ENCODE peak calls at places on chromosomes 11 and 22, in eight cellular contexts. G is HCEC 1CT; O is A172; L is amniotic stem cell; B is activated T-helper 9 cell treated with anti-CD3 and anti-CD28 coated beads, Interleukin-2, amount 50 U/mL, for 16 hours; T is HFFc6; J is fibroblast of mammary gland; H is activated T-cell treated with anti-CD3 and anti-CD28 coated beads for 1 hour. F is an unnamed sample.
A peak's percentile ranks its signal among the peaks of the same experiment; 100 is the strongest.

GRCh38 chr11:130940706-130941105 is 24.4 kb upstream of the SNX19 start:
- DNase-seq in G (peak; percentile 22), O (no peak), L (no peak), B (no peak), T (no peak), J (peak; percentile 83), H (no peak), F (no peak)

GRCh38 chr11:75777461-75778110 is 9.0 kb downstream of the DGAT2 start:
- DNase-seq in G (no peak), O (peak; percentile 30), L (no peak), B (no peak), T (no peak), J (peak; percentile 8), H (no peak), F (no peak)

GRCh38 chr11:117944554-117944953 is 15.4 kb upstream of the TMPRSS13 start:
- DNase-seq in G (no peak), O (no peak), L (no peak), B (no peak), T (no peak), J (no peak), H (no peak), F (no peak)

GRCh38 chr11:13328276-13328675 is 50.7 kb downstream of the BMAL1 start:
- DNase-seq in G (no peak), O (no peak), L (no peak), B (no peak), T (no peak), J (no peak), H (no peak), F (no peak)

GRCh38 chr11:122215244-122215992 is 99.4 kb upstream of the BLID start:
- DNase-seq in G (peak; percentile 84), O (peak; percentile 46), L (peak; percentile 86), B (no peak), T (peak; percentile 96), J (peak; percentile 94), H (no peak), F (peak; percentile 64)

GRCh38 chr11:2742201-2742600 is 42.4 kb upstream of the KCNQ1OT1 start:
- DNase-seq in G (no peak), O (no peak), L (no peak), B (no peak), T (no peak), J (no peak), H (no peak), F (no peak)

GRCh38 chr11:120314861-120315260 is 10.2 kb upstream of the TLCD5 start:
- DNase-seq in G (no peak), O (no peak), L (no peak), B (no peak), T (no peak), J (no peak), H (no peak), F (no peak)

GRCh38 chr22:46737976-46738641 is at the start of gene CERK:
- DNase-seq in G (peak; percentile 42), O (no peak), L (no peak), B (peak; percentile 60), T (peak; percentile 52), J (peak; percentile 33), H (peak; percentile 59), F (peak; percentile 45)

GRCh38 chr11:130904380-130904779 is 11.9 kb downstream of the SNX19 start:
- DNase-seq in G (peak; percentile 13), O (no peak), L (no peak), B (no peak), T (no peak), J (peak; percentile 35), H (no peak), F (peak; percentile 19)

GRCh38 chr11:69928124-69928523 is 108.9 kb upstream of the FGF3 start:
- DNase-seq in G (no peak), O (no peak), L (no peak), B (no peak), T (no peak), J (no peak), H (no peak), F (no peak)

GRCh38 chr11:69209936-69210659 is 54.4 kb downstream of the SMIM38 start:
- DNase-seq in G (no peak), O (peak; percentile 25), L (no peak), B (no peak), T (peak; percentile 1), J (no peak), H (no peak), F (no peak)

GRCh38 chr22:49323751-49324415 is 503.8 kb downstream of the BRD1 start:
- DNase-seq in G (no peak), O (no peak), L (no peak), B (no peak), T (no peak), J (no peak), H (no peak), F (no peak)

GRCh38 chr11:66238786-66239413 is 29.5 kb upstream of the RAB1B start:
- DNase-seq in G (no peak), O (no peak), L (no peak), B (no peak), T (no peak), J (no peak), H (no peak), F (no peak)

GRCh38 chr22:36084717-36085116 is 56.1 kb upstream of the RBFOX2 start:
- DNase-seq in G (no peak), O (no peak), L (no peak), B (no peak), T (no peak), J (no peak), H (no peak), F (no peak)

GRCh38 chr22:30078320-30079311 is 1.6 kb upstream of the HORMAD2 start:
- DNase-seq in G (no peak), O (no peak), L (no peak), B (no peak), T (no peak), J (no peak), H (no peak), F (no peak)

GRCh38 chr11:16981651-16982194 is 32.5 kb downstream of the PLEKHA7 start:
- DNase-seq in G (no peak), O (peak; percentile 79), L (no peak), B (no peak), T (no peak), J (no peak), H (no peak), F (peak; percentile 90)

GRCh38 chr22:24707477-24707816 is 67.1 kb downstream of the PIWIL3 start:
- DNase-seq in G (no peak), O (no peak), L (no peak), B (no peak), T (no peak), J (no peak), H (no peak), F (no peak)

GRCh38 chr11:101721270-101721669 is 137.5 kb upstream of the TRPC6 start:
- DNase-seq in G (no peak), O (no peak), L (no peak), B (no peak), T (no peak), J (peak; percentile 10), H (no peak), F (no peak)

GRCh38 chr11:85530596-85530995 is 96.5 kb downstream of the DLG2 start:
- DNase-seq in G (no peak), O (no peak), L (no peak), B (no peak), T (no peak), J (no peak), H (no peak), F (peak; percentile 6)

GRCh38 chr11:114152162-114152561 is 92.7 kb downstream of the ZBTB16 start:
- DNase-seq in G (no peak), O (no peak), L (no peak), B (no peak), T (no peak), J (no peak), H (no peak), F (no peak)

GRCh38 chr11:15824060-15824459 is 532.3 kb downstream of the SOX6 start:
- DNase-seq in G (no peak), O (no peak), L (no peak), B (no peak), T (no peak), J (no peak), H (no peak), F (no peak)

GRCh38 chr11:74691755-74692154 is 39.5 kb downstream of the CHRDL2 start:
- DNase-seq in G (no peak), O (no peak), L (no peak), B (no peak), T (no peak), J (no peak), H (no peak), F (no peak)

GRCh38 chr11:31810779-31811647 is at the start of gene PAX6:
- DNase-seq in G (peak; percentile 61), O (no peak), L (no peak), B (no peak), T (no peak), J (peak; percentile 28), H (no peak), F (no peak)

GRCh38 chr22:49678137-49678841 is 149.4 kb downstream of the BRD1 start:
- DNase-seq in G (no peak), O (no peak), L (no peak), B (no peak), T (no peak), J (no peak), H (no peak), F (no peak)